ENCODE peak calls at places on chromosomes 12 and 14, in nine cellular contexts. P is endothelial cell of umbilical vein; O is effector memory CD4-positive, alpha-beta T cell; Y is mucosa of descending colon; A is body of pancreas; H is BJ; I is PC-9; K is aorta; B is AG09309. Q is an unnamed sample.

GRCh38 chr14:39977198-39977597 is 545.0 kb upstream of the FBXO33 start:
- DNase-seq in K (no peak), A (no peak), P (no peak), O (no peak), H (no peak), Y (no peak), B (no peak), I (no peak), Q (no peak)

GRCh38 chr14:31020834-31021575 is 4.4 kb upstream of the AP4S1 start:
- DNase-seq in Y (no peak), P (no peak), I (no peak), A (no peak), B (no peak), O (no peak), H (no peak), K (no peak), Q (no peak)

GRCh38 chr14:30005114-30005698 is 77.6 kb upstream of the PRKD1 start:
- DNase-seq in O (no peak), B (peak), I (no peak), P (peak), K (no peak), Y (peak), H (peak), A (no peak), Q (peak)

GRCh38 chr14:72740504-72740961 is 153.4 kb downstream of the DPF3 start:
- DNase-seq in B (no peak), A (no peak), H (no peak), O (no peak), Y (no peak), P (no peak), I (no peak), K (no peak), Q (no peak)

GRCh38 chr12:124359671-124360581 is 65.0 kb downstream of the RFLNA start:
- DNase-seq in K (peak), H (no peak), O (no peak), I (peak), Y (peak), B (no peak), A (peak), P (no peak), Q (no peak)

GRCh38 chr14:54435500-54435981 is 5.6 kb downstream of the CNIH1 start:
- DNase-seq in H (peak), K (no peak), B (peak), O (no peak), Y (no peak), A (no peak), P (peak), I (no peak), Q (no peak)

GRCh38 chr12:738712-739111 is 13.7 kb upstream of the WNK1 start:
- DNase-seq in Y (no peak), P (peak), H (no peak), K (no peak), B (no peak), I (no peak), A (no peak), O (no peak), Q (no peak)

GRCh38 chr12:1922985-1923384 is 4.5 kb upstream of the CACNA2D4 start:
- DNase-seq in H (no peak), B (no peak), O (no peak), A (no peak), P (no peak), I (no peak), K (peak), Y (no peak), Q (no peak)

GRCh38 chr14:36313898-36314297 is 6.5 kb downstream of the MBIP start:
- DNase-seq in K (no peak), Y (no peak), P (no peak), B (no peak), I (no peak), H (no peak), A (no peak), O (no peak), Q (no peak)

GRCh38 chr12:110245278-110245868 is 35.7 kb upstream of the ATP2A2 start:
- DNase-seq in I (no peak), O (peak), B (no peak), H (no peak), P (peak), A (peak), Y (peak), K (no peak), Q (no peak)

GRCh38 chr14:74712499-74713394 is at the start of the genes AREL1 and FCF1:
- DNase-seq in K (peak), O (peak), A (peak), H (peak), Y (peak), I (peak), P (peak), B (peak), Q (peak)

GRCh38 chr14:36383674-36384421 is 63.4 kb upstream of the MBIP start:
- DNase-seq in B (no peak), I (peak), P (no peak), K (peak), H (no peak), A (no peak), O (no peak), Y (no peak), Q (no peak)

GRCh38 chr14:69501362-69501964 is 16.9 kb downstream of the PLEKHD1 start:
- DNase-seq in H (no peak), A (peak), B (no peak), O (no peak), Y (no peak), I (no peak), K (no peak), P (no peak), Q (no peak)

GRCh38 chr12:15693233-15693911 is 95.8 kb downstream of the EPS8 start:
- DNase-seq in B (peak), H (no peak), P (no peak), Y (no peak), O (no peak), A (no peak), I (no peak), K (no peak), Q (no peak)

GRCh38 chr12:93894391-93895095 is 217.4 kb downstream of the CRADD start:
- DNase-seq in P (no peak), A (peak), O (no peak), I (no peak), Y (peak), B (no peak), H (no peak), K (peak), Q (peak)

GRCh38 chr14:54929556-54929955 is 26.9 kb upstream of the GCH1 start:
- DNase-seq in O (no peak), I (no peak), H (no peak), K (no peak), B (no peak), A (peak), P (peak), Y (no peak), Q (no peak)

GRCh38 chr12:22672951-22673350 is 48.0 kb downstream of the ETNK1 start:
- DNase-seq in I (no peak), A (no peak), Y (no peak), O (no peak), H (peak), B (peak), P (no peak), K (no peak), Q (no peak)

GRCh38 chr12:23921099-23921846 is 28.2 kb downstream of the SOX5 start:
- DNase-seq in P (no peak), B (no peak), O (no peak), Y (no peak), K (no peak), A (no peak), H (no peak), I (no peak), Q (no peak)

GRCh38 chr14:33375781-33376180 is 437.1 kb downstream of the NPAS3 start:
- DNase-seq in I (no peak), K (no peak), O (no peak), P (no peak), H (peak), A (no peak), Y (no peak), B (peak), Q (no peak)

GRCh38 chr12:12202105-12202504 is 64.7 kb downstream of the LRP6 start:
- DNase-seq in K (no peak), H (no peak), I (no peak), P (no peak), O (no peak), A (no peak), Y (no peak), B (no peak), Q (no peak)

GRCh38 chr12:53623986-53624385 is 2.2 kb downstream of the ATF7 start:
- DNase-seq in H (no peak), O (no peak), P (peak), A (peak), B (no peak), I (no peak), K (no peak), Y (peak), Q (peak)

GRCh38 chr12:44509471-44509870 is 366.6 kb downstream of the NELL2 start:
- DNase-seq in I (no peak), B (no peak), Y (no peak), H (peak), A (no peak), P (no peak), O (no peak), K (no peak), Q (no peak)

GRCh38 chr12:12819752-12820311 is 6.7 kb downstream of the DDX47 start:
- DNase-seq in H (peak), Y (no peak), A (no peak), I (peak), B (peak), K (no peak), P (peak), O (no peak), Q (peak)

GRCh38 chr14:104171029-104171697 is 32.8 kb downstream of the KIF26A start:
- DNase-seq in I (peak), K (no peak), O (no peak), H (no peak), A (peak), P (no peak), B (no peak), Y (no peak), Q (no peak)

DNA sequence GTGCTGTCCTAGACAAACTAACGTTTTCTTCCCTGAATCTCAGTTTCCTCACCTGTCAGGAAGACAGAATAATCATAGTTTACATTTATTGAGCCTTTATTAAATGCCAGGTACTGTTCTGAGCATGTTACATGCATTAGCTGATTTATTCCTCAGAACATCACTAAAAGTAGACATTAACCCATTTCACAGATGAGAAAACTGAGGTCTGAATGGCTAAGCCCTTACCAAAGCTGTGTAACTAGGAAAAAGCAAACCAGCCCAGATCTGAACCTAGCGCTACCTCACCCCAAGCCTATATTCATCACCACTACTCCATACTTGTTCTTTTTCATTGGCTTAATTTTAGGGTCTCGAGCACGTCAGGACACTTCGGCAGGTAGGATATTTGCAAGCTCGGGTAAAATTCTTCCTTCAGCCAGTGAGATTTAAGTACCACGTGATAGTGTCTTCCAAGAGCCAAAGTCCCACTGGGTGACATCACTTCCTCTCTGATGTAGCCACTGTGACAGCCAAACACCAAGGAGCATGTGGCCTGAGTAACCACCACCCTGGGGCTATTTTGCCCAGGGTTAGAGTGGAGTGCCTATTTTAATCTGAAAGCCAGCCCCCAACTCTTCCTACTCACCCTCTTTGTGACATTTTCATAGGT is 62.4 kb upstream of the WSCD2 start:
- DNase-seq in P (no peak), A (no peak), O (no peak), H (no peak), B (no peak), K (no peak), Y (no peak), I (no peak), Q (no peak)
- H3K4me3 ChIP-seq in P (no peak), A (no peak), O (no peak), H (no peak), B (no peak), K (no peak), Y (no peak), I (no peak), Q (no peak)

GRCh38 chr12:69467400-69467799 is 2.8 kb upstream of the FRS2 start:
- DNase-seq in B (no peak), H (no peak), K (no peak), O (no peak), Y (no peak), A (no peak), I (no peak), P (no peak), Q (no peak)

GRCh38 chr12:69469854-69470188 is 367 bp upstream of the FRS2 start:
- DNase-seq in P (no peak), Y (no peak), I (no peak), B (no peak), A (no peak), K (no peak), O (no peak), H (no peak), Q (no peak)

GRCh38 chr12:69464433-69464832 is 5.8 kb upstream of the FRS2 start:
- DNase-seq in A (no peak), Y (no peak), H (no peak), O (no peak), I (no peak), B (no peak), K (no peak), P (no peak), Q (no peak)

GRCh38 chr12:69468237-69469026 is 1.8 kb upstream of the FRS2 start:
- DNase-seq in O (no peak), Y (no peak), I (no peak), B (no peak), P (no peak), H (no peak), K (no peak), A (no peak), Q (no peak)

GRCh38 chr12:69466867-69467266 is 3.3 kb upstream of the FRS2 start:
- DNase-seq in K (no peak), B (no peak), P (no peak), I (no peak), O (no peak), A (no peak), H (no peak), Y (no peak), Q (no peak)
- H3K4me3 ChIP-seq in K (no peak), B (no peak), P (no peak), I (no peak), O (no peak), A (no peak), H (no peak), Y (no peak), Q (no peak)

DNA sequence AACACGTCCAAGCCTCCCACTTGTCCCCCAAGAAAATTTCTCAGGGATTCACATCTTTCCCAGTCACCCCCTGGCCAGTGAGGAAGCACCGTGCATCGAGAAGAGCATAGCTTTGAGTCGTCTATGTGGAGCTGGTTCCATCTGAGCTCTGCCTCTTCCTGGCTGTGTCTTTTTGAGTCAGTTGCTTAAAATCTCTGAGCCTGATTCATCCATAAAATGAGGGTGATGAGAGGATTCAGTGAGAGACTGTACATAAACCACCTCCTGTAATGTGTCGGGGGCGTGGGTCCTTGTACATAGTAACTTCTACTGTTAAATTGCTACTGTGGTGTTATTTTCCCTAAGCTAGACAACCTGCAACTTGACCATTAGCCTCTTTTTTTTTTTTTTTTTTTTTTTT is 13.8 kb downstream of the CD9 start:
- DNase-seq in K (no peak), Y (no peak), B (no peak), I (no peak), O (no peak), A (no peak), H (no peak), P (no peak), Q (no peak)
- H3K4me3 ChIP-seq in K (no peak), Y (no peak), B (no peak), I (no peak), O (no peak), A (no peak), H (no peak), P (no peak), Q (no peak)

GRCh38 chr14:77872152-77872551 is 72.2 kb downstream of the ADCK1 start:
- DNase-seq in A (no peak), O (no peak), Y (no peak), K (no peak), H (no peak), I (no peak), B (no peak), P (no peak), Q (no peak)
- H3K4me3 ChIP-seq in A (no peak), O (no peak), Y (no peak), K (no peak), H (no peak), I (no peak), B (no peak), P (no peak), Q (no peak)

GRCh38 chr12:108563804-108564151 is 1.4 kb downstream of the ISCU start:
- DNase-seq in P (no peak), O (no peak), B (no peak), A (no peak), K (no peak), Y (no peak), I (no peak), H (no peak), Q (no peak)
- H3K4me3 ChIP-seq in P (no peak), O (peak), B (peak), A (no peak), K (no peak), Y (no peak), I (peak), H (no peak), Q (peak)

DNA sequence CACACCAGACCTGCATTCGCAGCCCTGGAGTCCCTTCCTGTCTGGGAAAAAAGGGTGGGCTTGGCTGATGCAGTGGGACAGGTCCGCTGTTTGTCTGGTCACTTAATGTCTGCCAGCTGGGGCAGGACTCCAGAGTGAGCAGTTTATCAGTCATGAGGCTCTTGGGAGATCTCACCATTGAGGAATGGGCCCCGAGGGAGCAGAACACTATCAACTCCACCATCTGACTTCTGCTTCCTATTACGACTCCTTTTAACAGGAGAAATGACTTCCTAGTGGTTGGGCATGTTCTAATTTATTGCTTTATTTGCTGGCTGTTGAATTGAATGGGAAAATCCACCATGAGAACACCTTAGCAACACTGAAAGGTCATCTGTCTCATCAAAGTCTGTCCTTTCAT is 182.5 kb upstream of the RASSF8 start:
- DNase-seq in B (no peak), P (peak), Y (no peak), A (no peak), H (peak), O (no peak), I (peak), K (no peak), Q (no peak)
- H3K4me3 ChIP-seq in B (no peak), P (no peak), Y (no peak), A (no peak), H (no peak), O (no peak), I (no peak), K (no peak), Q (no peak)

GRCh38 chr12:29611906-29612305 is 114.4 kb upstream of the OVCH1 start:
- DNase-seq in P (no peak), Y (no peak), I (no peak), B (no peak), O (no peak), H (peak), K (no peak), A (no peak), Q (peak)

GRCh38 chr12:29614926-29615325 is 117.4 kb upstream of the OVCH1 start:
- DNase-seq in Y (no peak), A (no peak), I (no peak), P (no peak), H (peak), K (no peak), B (no peak), O (no peak), Q (no peak)

GRCh38 chr12:29612912-29613311 is 115.4 kb upstream of the OVCH1 start:
- DNase-seq in I (no peak), H (no peak), O (no peak), P (no peak), K (no peak), B (no peak), Y (no peak), A (no peak), Q (no peak)

GRCh38 chr12:29620030-29620429 is 122.5 kb upstream of the OVCH1 start:
- DNase-seq in Y (no peak), H (no peak), O (no peak), I (no peak), K (no peak), P (no peak), B (no peak), A (no peak), Q (no peak)

DNA sequence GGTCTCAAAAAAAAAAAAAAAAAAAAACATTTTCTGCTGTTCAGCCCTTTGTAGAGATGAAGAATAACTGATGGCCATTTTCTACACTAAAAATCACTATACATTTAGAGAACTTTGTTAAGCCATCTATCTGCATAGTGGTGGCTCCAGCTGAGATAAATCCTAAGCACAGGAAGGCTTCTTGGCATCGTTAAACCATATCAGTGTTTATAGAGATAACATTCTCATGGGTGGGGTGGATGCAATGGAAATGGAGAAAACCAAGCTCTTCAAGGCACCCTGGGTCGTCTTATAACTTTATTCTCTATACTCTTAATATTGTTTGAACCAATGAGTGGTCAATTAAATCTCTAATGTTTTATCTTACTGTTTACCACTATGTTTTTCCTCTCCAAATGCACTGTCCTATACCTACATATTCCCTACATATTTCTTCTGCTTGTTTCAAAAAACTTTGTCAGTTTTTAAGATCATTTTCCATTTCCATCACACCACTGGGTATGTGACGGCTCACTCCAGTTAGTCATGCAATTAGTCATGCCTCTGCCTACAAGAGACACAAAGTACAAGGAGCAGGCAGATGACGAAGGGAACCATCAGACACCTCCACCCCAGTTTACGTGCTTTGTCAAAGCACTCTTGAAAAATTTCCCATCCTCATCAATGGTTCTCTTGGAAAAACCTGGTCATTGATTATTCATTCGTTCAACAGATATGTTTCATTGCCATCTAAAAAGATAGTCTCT is 119.4 kb upstream of the OVCH1 start:
- DNase-seq in P (peak), K (no peak), Y (no peak), A (no peak), O (no peak), I (no peak), H (peak), B (no peak), Q (peak)
- H3K4me3 ChIP-seq in P (no peak), K (no peak), Y (no peak), A (no peak), O (no peak), I (no peak), H (no peak), B (no peak), Q (no peak)

DNA sequence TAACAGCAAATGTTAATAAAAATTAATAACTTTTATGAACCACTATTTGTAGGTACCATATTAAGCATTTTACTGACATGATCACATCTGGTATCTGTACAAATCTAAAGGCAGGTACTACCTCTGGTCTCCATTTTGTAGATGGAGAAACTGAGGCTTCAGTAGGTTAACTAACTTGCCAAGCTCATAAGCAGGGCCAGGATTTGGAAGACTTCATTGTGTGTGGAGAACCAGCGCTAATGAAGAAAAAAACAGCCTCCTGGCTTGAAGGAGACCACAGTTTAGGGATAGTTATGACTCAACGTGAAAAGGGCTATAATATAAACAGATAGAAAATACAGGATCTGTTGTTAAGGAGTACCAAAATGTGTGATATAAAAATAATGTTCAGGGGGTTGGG is 1.0 kb downstream of the NUP37 start:
- DNase-seq in H (no peak), Y (no peak), P (no peak), B (no peak), K (no peak), O (no peak), I (no peak), A (no peak), Q (no peak)
- H3K4me3 ChIP-seq in H (no peak), Y (no peak), P (no peak), B (peak), K (no peak), O (no peak), I (peak), A (no peak), Q (peak)